ENCODE peak calls at places on chromosomes 4 and X, in four cellular contexts. V is suprapubic skin, Z is spleen, A is heart left ventricle. Y is an unnamed sample.

GRCh38 chr4:25098964-25099843 is 61.0 kb downstream of the SEPSECS start:
- DNase-seq in V (no peak), Z (peak; percentile 28), A (peak; percentile 89), Y (peak; percentile 70)

GRCh38 chr4:149951501-149951900 is 126.7 kb upstream of the DCLK2 start:
- DNase-seq in V (no peak), Z (no peak), A (no peak), Y (no peak)

GRCh38 chr4:120071192-120071795 is 4.6 kb upstream of the MAD2L1 start:
- DNase-seq in V (no peak), Z (peak; percentile 64), A (no peak), Y (peak; percentile 30)

GRCh38 chrX:118211891-118212816 is 95.5 kb upstream of the KLHL13 start:
- DNase-seq in V (no peak), Z (no peak), A (no peak), Y (no peak)

GRCh38 chrX:107449490-107450175 is at the start of gene FRMPD3:
- DNase-seq in V (no peak), Z (no peak), A (no peak), Y (no peak)

GRCh38 chrX:97200454-97200853 is 316.7 kb downstream of the RPA4 start:
- DNase-seq in V (no peak), Z (no peak), A (no peak), Y (no peak)

GRCh38 chrX:86914569-86914968 is 603.0 kb upstream of the KLHL4 start:
- DNase-seq in V (no peak), Z (no peak), A (no peak), Y (no peak)

GRCh38 chr4:183469327-183469726 is 24.9 kb downstream of the CDKN2AIP start:
- DNase-seq in V (no peak), Z (no peak), A (no peak), Y (no peak)

GRCh38 chr4:25223770-25224375 is 10.0 kb upstream of the PI4K2B start:
- DNase-seq in V (no peak), Z (no peak), A (no peak), Y (no peak)

GRCh38 chrX:16239211-16239610 is 71.9 kb downstream of the MAGEB17 start:
- DNase-seq in V (no peak), Z (no peak), A (no peak), Y (no peak)

DNA sequence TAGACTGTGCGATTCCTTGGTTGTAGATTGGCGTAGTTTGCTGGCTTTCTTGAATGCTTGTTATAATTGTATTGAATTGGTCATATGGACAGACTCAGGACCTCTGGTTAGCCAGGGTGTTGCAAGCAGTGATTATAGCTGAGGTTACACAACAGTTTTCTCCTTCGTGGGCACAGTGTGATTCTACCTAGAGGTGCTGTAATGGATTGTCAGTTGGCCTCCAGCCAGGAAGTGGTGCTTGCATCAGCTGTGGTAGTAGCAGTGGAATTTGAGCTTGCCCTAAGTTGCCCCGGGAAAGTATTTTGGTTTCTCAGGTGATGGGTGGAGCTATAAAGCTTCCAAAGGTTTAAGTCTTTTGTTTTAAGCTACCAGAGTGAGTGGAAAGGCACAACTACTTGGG is 23.1 kb upstream of the GABRG1 start:
- DNase-seq in V (no peak), Z (no peak), A (no peak), Y (no peak)
- TF ChIP-seq POLR2A in V (no peak), Z (no peak), A (no peak), Y (no peak)

GRCh38 chr4:153532227-153532626 is 66.1 kb downstream of the TMEM131L start:
- DNase-seq in V (no peak), Z (no peak), A (no peak), Y (no peak)
- TF ChIP-seq POLR2A in V (no peak), Z (no peak), A (no peak), Y (no peak)

GRCh38 chrX:152074163-152074562 is 64.2 kb downstream of the MAGEA10 start:
- DNase-seq in V (no peak), Z (no peak), A (no peak), Y (no peak)

GRCh38 chrX:152072236-152072635 is 66.1 kb downstream of the MAGEA10 start:
- DNase-seq in V (no peak), Z (no peak), A (peak; percentile 7), Y (no peak)

DNA sequence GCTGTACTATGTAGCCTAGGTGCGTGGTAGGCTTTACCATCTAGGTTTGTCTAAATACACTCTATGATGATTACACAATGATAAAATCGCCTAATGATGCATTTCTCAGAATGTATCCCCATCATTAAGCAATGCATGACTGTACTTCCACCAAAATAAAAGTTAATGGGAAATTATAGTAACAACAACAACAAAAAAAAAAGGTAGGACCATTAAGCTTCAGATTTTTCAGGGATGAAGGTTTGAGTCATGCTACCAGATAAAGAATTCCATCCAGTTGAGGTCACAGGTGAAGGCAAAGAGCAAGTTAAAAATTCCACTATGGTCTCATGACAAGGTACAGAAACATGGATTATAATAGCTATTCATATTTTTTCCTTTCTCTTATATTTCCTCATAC is 68.2 kb downstream of the MAGEA10 start:
- DNase-seq in V (no peak), Z (no peak), A (no peak), Y (no peak)
- TF ChIP-seq POLR2A in V (no peak), Z (no peak), A (no peak), Y (no peak)

DNA sequence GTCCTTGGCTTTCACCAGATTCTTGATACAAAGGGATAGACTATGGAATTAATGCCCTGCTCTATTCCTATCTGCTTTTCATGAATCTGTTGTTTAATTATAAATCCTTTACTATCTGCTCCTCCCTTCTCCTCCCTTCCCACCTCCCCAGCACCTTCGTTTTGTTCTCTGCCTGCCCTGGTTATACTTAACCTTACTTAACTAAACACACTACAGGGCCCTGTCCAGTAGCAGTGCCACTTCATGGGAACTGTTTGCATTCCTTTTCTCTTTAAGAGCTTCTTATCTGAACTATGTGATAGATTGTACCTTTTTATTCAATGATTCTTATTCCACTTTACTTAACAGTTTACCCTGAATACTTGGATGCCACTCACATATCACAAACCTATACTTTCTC is 830 bp downstream of the HOPX start:
- DNase-seq in V (no peak), Z (no peak), A (no peak), Y (no peak)
- TF ChIP-seq POLR2A in V (no peak), Z (no peak), A (no peak), Y (no peak)

DNA sequence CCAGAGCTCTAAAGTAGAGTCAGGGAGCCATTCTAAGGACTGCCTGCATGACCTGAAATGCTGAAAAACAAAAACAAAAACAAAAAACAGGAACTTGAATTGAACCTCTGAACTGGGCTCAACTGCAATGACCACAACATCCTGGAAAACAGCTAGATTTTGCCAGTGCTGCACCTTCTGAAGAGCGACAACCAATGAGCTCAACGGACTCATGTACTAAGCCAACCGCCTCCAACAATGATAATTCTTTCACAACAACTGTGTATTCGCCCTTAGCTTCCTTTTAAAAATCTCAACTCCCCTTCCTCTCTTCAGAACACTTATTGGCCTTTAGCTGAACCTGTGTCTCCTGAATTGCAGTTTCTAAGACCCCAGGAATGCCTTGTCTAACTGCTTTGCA is 69.8 kb downstream of the HAUS3 start:
- DNase-seq in V (no peak), Z (no peak), A (no peak), Y (no peak)
- TF ChIP-seq POLR2A in V (no peak), Z (no peak), A (no peak), Y (no peak)

GRCh38 chrX:37746951-37747350 is 32.9 kb upstream of the CYBB start:
- DNase-seq in V (no peak), Z (no peak), A (no peak), Y (no peak)
- TF ChIP-seq POLR2A in V (no peak), Z (no peak), A (no peak), Y (no peak)

GRCh38 chr4:125520258-125520990 is 205.7 kb downstream of the FAT4 start:
- DNase-seq in V (no peak), Z (no peak), A (no peak), Y (no peak)
- TF ChIP-seq POLR2A in V (no peak), Z (no peak), A (no peak), Y (no peak)

GRCh38 chr4:76306882-76307669 is 543 bp downstream of the STBD1 start:
- DNase-seq in V (peak; percentile 71), Z (peak; percentile 90), A (peak; percentile 86), Y (peak; percentile 80)

GRCh38 chr4:76305033-76305687 is 1.4 kb upstream of the STBD1 start:
- DNase-seq in V (no peak), Z (peak; percentile 71), A (no peak), Y (no peak)

GRCh38 chr4:76308548-76308947 is 2.0 kb downstream of the STBD1 start:
- DNase-seq in V (no peak), Z (no peak), A (peak; percentile 80), Y (no peak)

GRCh38 chr4:76307670-76308014 is 1.1 kb downstream of the STBD1 start:
- DNase-seq in V (no peak), Z (no peak), A (no peak), Y (peak; percentile 57)

DNA sequence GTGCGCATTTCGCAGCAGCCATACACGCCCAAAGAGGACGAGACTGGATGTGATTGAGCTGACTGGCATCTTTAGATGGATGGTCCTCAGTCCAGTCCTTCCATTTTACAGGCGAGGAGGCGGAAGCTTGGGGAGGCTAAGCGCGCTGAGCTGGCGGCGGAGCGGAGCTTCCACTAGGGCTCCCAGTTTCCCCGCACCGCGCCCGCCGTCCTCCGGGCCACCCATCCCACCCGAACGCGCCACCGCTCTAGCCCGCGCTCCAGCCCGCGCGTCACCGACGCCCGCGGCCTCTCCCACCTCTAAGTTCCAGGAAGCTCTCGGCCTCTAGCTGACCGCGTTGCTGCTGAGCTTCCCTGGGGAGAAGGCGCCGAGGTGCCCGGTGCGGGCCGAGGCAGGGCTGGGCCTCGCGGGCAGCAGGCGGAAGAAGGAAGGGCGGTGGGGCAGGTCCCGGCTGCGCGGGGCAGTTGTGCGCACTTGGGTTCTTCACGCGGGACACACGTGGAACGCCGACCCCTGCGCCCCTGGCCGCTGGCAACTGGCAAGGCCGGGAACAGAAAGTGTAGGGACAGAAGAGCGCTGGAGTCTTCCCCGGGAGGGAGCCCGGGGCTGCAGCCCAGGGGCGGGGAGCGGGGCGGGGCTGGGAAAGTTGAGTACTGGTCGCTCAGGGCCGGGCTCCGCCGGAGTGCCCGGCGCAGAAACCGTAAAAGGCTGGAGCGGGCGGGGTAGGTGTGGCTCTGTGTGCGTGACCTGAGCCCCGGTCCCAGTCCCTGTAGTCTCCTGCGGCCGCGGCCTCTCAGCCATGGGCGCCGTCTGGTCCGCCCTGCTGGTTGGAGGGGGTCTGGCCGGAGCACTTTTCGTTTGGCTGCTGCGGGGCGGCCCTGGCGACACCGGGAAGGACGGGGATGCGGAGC is at the start of gene STBD1:
- DNase-seq in V (peak; percentile 72), Z (peak; percentile 91), A (peak; percentile 91), Y (peak; percentile 89)
- TF ChIP-seq POLR2A in V (no peak), Z (no peak), A (peak; percentile 61), Y (peak; percentile 88)

DNA sequence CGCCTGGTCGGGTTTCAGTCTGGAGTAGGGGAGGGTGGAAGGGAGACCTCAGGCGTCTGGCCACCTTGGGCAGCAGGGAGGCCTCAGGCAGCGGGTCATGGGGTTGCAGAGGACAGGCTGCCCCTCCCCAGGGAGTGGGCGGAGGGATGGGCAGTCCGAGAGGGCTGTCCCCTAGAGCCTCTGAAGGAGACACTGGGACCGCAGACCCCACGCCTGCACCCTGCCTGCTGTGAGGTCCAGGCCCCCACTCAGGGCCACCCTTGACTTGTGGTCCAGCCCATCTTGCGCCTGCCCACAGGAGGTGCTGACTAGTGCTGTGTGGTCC is 16.5 kb downstream of the FGFRL1 start:
- DNase-seq in V (no peak), Z (no peak), A (no peak), Y (no peak)
- TF ChIP-seq POLR2A in V (no peak), Z (no peak), A (no peak), Y (no peak)

GRCh38 chr4:27412617-27413016 is 552.0 kb downstream of the STIM2 start:
- DNase-seq in V (no peak), Z (no peak), A (no peak), Y (no peak)

GRCh38 chr4:27414867-27415266 is 554.2 kb downstream of the STIM2 start:
- DNase-seq in V (no peak), Z (no peak), A (no peak), Y (no peak)
- TF ChIP-seq POLR2A in V (no peak), Z (no peak), A (no peak), Y (no peak)

Y was measured in transverse colon.